ENCODE peak calls at places on chromosomes 12 and 14, in seven cellular contexts. J is psoas muscle, F is upper lobe of right lung, U is heart right ventricle, I is HCT116, G is coronary artery, Y is cardiac fibroblast. N is an unnamed sample.
A peak's percentile ranks its signal among the peaks of the same experiment; 100 is the strongest.

GRCh38 chr12:113232787-113233585 is 11.7 kb downstream of the TPCN1 start:
- DNase-seq in J (peak; percentile 75), F (no peak), U (peak; percentile 57), I (no peak), G (no peak), Y (no peak), N (no peak)

GRCh38 chr12:67661311-67662011 is 12.9 kb downstream of the DYRK2 start:
- DNase-seq in J (no peak), F (no peak), U (no peak), I (no peak), G (no peak), Y (peak; percentile 38), N (no peak)

GRCh38 chr12:120012067-120012621 is 23.1 kb downstream of the BICDL1 start:
- DNase-seq in J (no peak), F (no peak), U (no peak), I (peak; percentile 18), G (no peak), Y (no peak), N (no peak)

GRCh38 chr12:131251336-131252101 is 297.8 kb downstream of the ADGRD1 start:
- DNase-seq in J (no peak), F (no peak), U (no peak), I (no peak), G (no peak), Y (no peak), N (peak; percentile 69)

GRCh38 chr14:65278589-65278988 is 133.9 kb upstream of the FUT8 start:
- DNase-seq in J (no peak), F (no peak), U (no peak), I (no peak), G (no peak), Y (no peak), N (no peak)

GRCh38 chr12:111807232-111807631 is 34.8 kb upstream of the MAPKAPK5 start:
- DNase-seq in J (no peak), F (no peak), U (no peak), I (no peak), G (no peak), Y (no peak), N (no peak)

GRCh38 chr12:6532927-6533652 is 1.2 kb upstream of the GAPDH start:
- DNase-seq in J (peak; percentile 69), F (peak; percentile 82), U (peak; percentile 71), I (no peak), G (peak; percentile 75), Y (peak; percentile 67), N (peak; percentile 81)

GRCh38 chr14:101960225-101960624 is 4.1 kb upstream of the DYNC1H1 start:
- DNase-seq in J (no peak), F (no peak), U (no peak), I (no peak), G (no peak), Y (peak; percentile 32), N (no peak)

GRCh38 chr14:62710811-62711210 is 334.4 kb downstream of the KCNH5 start:
- DNase-seq in J (no peak), F (no peak), U (no peak), I (no peak), G (no peak), Y (no peak), N (no peak)

GRCh38 chr12:113571713-113572112 is 100.0 kb upstream of the LHX5 start:
- DNase-seq in J (no peak), F (no peak), U (no peak), I (no peak), G (no peak), Y (no peak), N (no peak)

GRCh38 chr12:74449872-74450271 is 87.8 kb upstream of the ATXN7L3B start:
- DNase-seq in J (no peak), F (no peak), U (no peak), I (peak; percentile 21), G (no peak), Y (no peak), N (no peak)

GRCh38 chr14:65250162-65250495 is 147.8 kb upstream of the MAX start:
- DNase-seq in J (no peak), F (no peak), U (no peak), I (no peak), G (no peak), Y (no peak), N (no peak)

GRCh38 chr12:6332459-6332858 is 9.4 kb downstream of the TNFRSF1A start:
- DNase-seq in J (no peak), F (no peak), U (no peak), I (no peak), G (no peak), Y (peak; percentile 78), N (no peak)

GRCh38 chr12:90321369-90321768 is 612.7 kb upstream of the ATP2B1 start:
- DNase-seq in J (no peak), F (no peak), U (no peak), I (no peak), G (no peak), Y (no peak), N (no peak)

GRCh38 chr14:92314182-92314581 is 8.8 kb upstream of the SLC24A4 start:
- DNase-seq in J (no peak), F (no peak), U (no peak), I (no peak), G (no peak), Y (no peak), N (no peak)

GRCh38 chr12:64400041-64400440 is 4.2 kb upstream of the XPOT start:
- DNase-seq in J (no peak), F (no peak), U (no peak), I (no peak), G (no peak), Y (peak; percentile 58), N (peak; percentile 28)

DNA sequence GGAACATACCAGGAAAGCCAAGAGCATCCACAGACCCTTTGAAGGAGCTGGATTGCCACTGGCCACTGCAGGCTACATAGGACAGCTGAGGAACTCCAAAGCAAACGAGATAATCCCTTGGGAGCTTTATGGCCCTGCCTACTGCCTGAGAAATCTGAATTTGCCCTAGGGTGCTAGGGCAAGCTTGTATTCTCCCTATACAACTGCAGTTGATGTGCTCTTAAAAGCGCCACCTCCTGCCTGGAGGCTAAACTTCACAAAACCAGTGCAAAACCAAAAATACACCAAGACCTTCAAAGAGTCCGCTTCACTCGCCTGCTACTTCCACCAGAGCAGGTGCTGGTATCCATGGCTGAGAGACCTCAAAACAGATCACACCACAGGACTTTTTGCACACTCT is 99.6 kb upstream of the KRR1 start:
- DNase-seq in J (no peak), F (no peak), U (no peak), I (no peak), G (no peak), Y (no peak), N (no peak)
- TF ChIP-seq CTCF in J (no peak), F (no peak), U (no peak), I (peak; percentile 22), G (no peak), Y (no peak), N (no peak)

GRCh38 chr12:97555547-97556200 is 93.1 kb downstream of the RMST start:
- DNase-seq in J (no peak), F (no peak), U (no peak), I (no peak), G (no peak), Y (no peak), N (no peak)

GRCh38 chr12:97552410-97553050 is 89.9 kb downstream of the RMST start:
- DNase-seq in J (no peak), F (no peak), U (no peak), I (no peak), G (no peak), Y (no peak), N (no peak)

GRCh38 chr12:97560359-97560758 is 97.8 kb downstream of the RMST start:
- DNase-seq in J (no peak), F (no peak), U (no peak), I (no peak), G (no peak), Y (no peak), N (no peak)

GRCh38 chr12:97557116-97557515 is 94.5 kb downstream of the RMST start:
- DNase-seq in J (no peak), F (no peak), U (no peak), I (no peak), G (no peak), Y (no peak), N (no peak)

GRCh38 chr12:97556201-97556824 is 93.7 kb downstream of the RMST start:
- DNase-seq in J (no peak), F (peak; percentile 77), U (peak; percentile 46), I (no peak), G (no peak), Y (peak; percentile 49), N (no peak)
- TF ChIP-seq CTCF in J (no peak), F (no peak), U (no peak), I (no peak), G (no peak), Y (no peak), N (no peak)

GRCh38 chr12:18805516-18806248 is 67.8 kb downstream of the CAPZA3 start:
- DNase-seq in J (no peak), F (no peak), U (no peak), I (no peak), G (no peak), Y (no peak), N (no peak)
- TF ChIP-seq CTCF in J (no peak), F (no peak), U (no peak), I (peak; percentile 16), G (no peak), Y (no peak), N (no peak)

GRCh38 chr12:5003025-5003666 is 40.5 kb upstream of the KCNA5 start:
- DNase-seq in J (peak; percentile 62), F (peak; percentile 74), U (peak; percentile 60), I (peak; percentile 43), G (no peak), Y (peak; percentile 64), N (peak; percentile 75)
- TF ChIP-seq CTCF in J (peak; percentile 93), F (peak; percentile 90), U (peak; percentile 83), I (peak; percentile 97), G (peak; percentile 90), Y (peak; percentile 96), N (peak; percentile 88)

GRCh38 chr14:93971635-93972027 is 4.7 kb downstream of the ASB2 start:
- DNase-seq in J (no peak), F (no peak), U (no peak), I (no peak), G (no peak), Y (no peak), N (no peak)

GRCh38 chr14:93972618-93973205 is 3.7 kb downstream of the ASB2 start:
- DNase-seq in J (no peak), F (no peak), U (no peak), I (no peak), G (no peak), Y (no peak), N (no peak)

GRCh38 chr14:93969082-93969828 is 7.1 kb downstream of the ASB2 start:
- DNase-seq in J (peak; percentile 57), F (no peak), U (peak; percentile 54), I (no peak), G (no peak), Y (no peak), N (no peak)

GRCh38 chr14:93970967-93971634 is 5.3 kb downstream of the ASB2 start:
- DNase-seq in J (no peak), F (no peak), U (no peak), I (no peak), G (no peak), Y (no peak), N (no peak)

GRCh38 chr14:93970589-93970966 is 5.8 kb downstream of the ASB2 start:
- DNase-seq in J (no peak), F (no peak), U (no peak), I (peak; percentile 33), G (no peak), Y (no peak), N (no peak)
- TF ChIP-seq CTCF in J (peak; percentile 34), F (peak; percentile 38), U (no peak), I (peak; percentile 63), G (peak; percentile 21), Y (peak; percentile 24), N (peak; percentile 10)

N was measured in testis.